ENCODE peak calls at places on chromosomes 2 and 18, in six cellular contexts. Z is AG10803, C is NCI-H345, N is progenitor cell of endocrine pancreas, T is IMR-90, Q is astrocyte of the spinal cord. I is an unnamed sample.

GRCh38 chr2:227260041-227260440 is 65.0 kb upstream of the MFF start:
- DNase-seq in T (no peak), C (no peak), N (no peak), Q (no peak), Z (no peak), I (no peak)

GRCh38 chr2:30763151-30763660 is 44.0 kb downstream of the CAPN13 start:
- DNase-seq in Z (peak), C (no peak), N (no peak), T (no peak), Q (no peak), I (no peak)

GRCh38 chr18:59096098-59096779 is 43.4 kb upstream of the SEC11C start:
- DNase-seq in Q (no peak), Z (no peak), N (no peak), C (peak), T (no peak), I (no peak)

GRCh38 chr2:100422320-100422719 is 4.9 kb upstream of the CHST10 start:
- DNase-seq in T (peak), Z (peak), Q (peak), C (no peak), N (no peak), I (no peak)

GRCh38 chr2:222964632-222965031 is 87.4 kb upstream of the KCNE4 start:
- DNase-seq in Q (no peak), C (no peak), T (no peak), Z (no peak), N (no peak), I (no peak)

GRCh38 chr18:76557026-76557575 is 62.1 kb upstream of the ZNF516 start:
- DNase-seq in N (no peak), C (no peak), Z (no peak), T (peak), Q (no peak), I (no peak)

GRCh38 chr2:127479219-127479825 is 47.0 kb downstream of the IWS1 start:
- DNase-seq in Q (peak), N (no peak), Z (peak), T (peak), C (peak), I (peak)

GRCh38 chr2:162327134-162327769 is 8.8 kb upstream of the IFIH1 start:
- DNase-seq in Z (no peak), N (no peak), T (no peak), Q (no peak), C (no peak), I (no peak)

GRCh38 chr2:215218587-215219577 is 80.5 kb upstream of the ABCA12 start:
- DNase-seq in Q (no peak), Z (peak), N (no peak), T (no peak), C (no peak), I (no peak)

GRCh38 chr2:197803033-197803444 is 1.4 kb upstream of the PLCL1 start:
- DNase-seq in Z (peak), Q (peak), N (no peak), C (peak), T (peak), I (peak)

GRCh38 chr2:2452961-2453360 is 121.9 kb upstream of the MYT1L start:
- DNase-seq in Z (peak), Q (peak), C (no peak), T (peak), N (no peak), I (no peak)

GRCh38 chr2:234026111-234026510 is 24.4 kb upstream of the SPP2 start:
- DNase-seq in C (no peak), N (no peak), Z (no peak), Q (peak), T (peak), I (no peak)

GRCh38 chr2:17455343-17455742 is 62.9 kb downstream of the RAD51AP2 start:
- DNase-seq in N (no peak), T (no peak), Q (no peak), Z (no peak), C (no peak), I (no peak)

GRCh38 chr2:147937744-147938349 is 82.7 kb downstream of the ORC4 start:
- DNase-seq in Q (peak), C (peak), Z (peak), T (peak), N (no peak), I (no peak)

GRCh38 chr2:234949762-234950434 is 1.9 kb upstream of the SH3BP4 start:
- DNase-seq in Z (peak), T (peak), C (no peak), N (no peak), Q (peak), I (peak)

I was measured in brain pericyte.